ENCODE peak calls at places on chromosomes 4 and X, in four cellular contexts. S is K562, F is H1, O is HepG2. J is an unnamed sample.

GRCh38 chr4:15436515-15436914 is 8.7 kb downstream of the C1QTNF7 start:
- DNase-seq in F (no peak), O (no peak), S (no peak), J (no peak)

GRCh38 chr4:16102356-16102755 is 18.5 kb upstream of the PROM1 start:
- DNase-seq in S (no peak), O (no peak), F (no peak), J (no peak)

GRCh38 chr4:25527044-25527443 is 128.6 kb upstream of the SLC34A2 start:
- DNase-seq in O (no peak), F (no peak), S (no peak), J (no peak)

GRCh38 chr4:51858605-51859211 is 15.8 kb downstream of the DCUN1D4 start:
- DNase-seq in S (no peak), O (no peak), F (no peak), J (no peak)

GRCh38 chr4:148926861-148927260 is 484.6 kb upstream of the NR3C2 start:
- DNase-seq in F (no peak), O (no peak), S (no peak), J (no peak)

GRCh38 chr4:99790796-99791617 is 25.6 kb upstream of the DAPP1 start:
- DNase-seq in O (no peak), S (no peak), F (no peak), J (no peak)

GRCh38 chr4:103046416-103047290 is 27.1 kb upstream of the SLC9B1 start:
- DNase-seq in O (peak; percentile 50), S (peak; percentile 63), F (no peak), J (peak; percentile 19)

GRCh38 chr4:144178414-144178813 is 37.9 kb upstream of the GYPA start:
- DNase-seq in F (no peak), O (no peak), S (no peak), J (no peak)

GRCh38 chr4:75916091-75916661 is 13.9 kb upstream of the PPEF2 start:
- DNase-seq in S (peak; percentile 43), O (peak; percentile 25), F (no peak), J (peak; percentile 13)
- TF ChIP-seq POLR2AphosphoS5 in S (no peak), O (no peak), F (no peak), J (no peak)

DNA sequence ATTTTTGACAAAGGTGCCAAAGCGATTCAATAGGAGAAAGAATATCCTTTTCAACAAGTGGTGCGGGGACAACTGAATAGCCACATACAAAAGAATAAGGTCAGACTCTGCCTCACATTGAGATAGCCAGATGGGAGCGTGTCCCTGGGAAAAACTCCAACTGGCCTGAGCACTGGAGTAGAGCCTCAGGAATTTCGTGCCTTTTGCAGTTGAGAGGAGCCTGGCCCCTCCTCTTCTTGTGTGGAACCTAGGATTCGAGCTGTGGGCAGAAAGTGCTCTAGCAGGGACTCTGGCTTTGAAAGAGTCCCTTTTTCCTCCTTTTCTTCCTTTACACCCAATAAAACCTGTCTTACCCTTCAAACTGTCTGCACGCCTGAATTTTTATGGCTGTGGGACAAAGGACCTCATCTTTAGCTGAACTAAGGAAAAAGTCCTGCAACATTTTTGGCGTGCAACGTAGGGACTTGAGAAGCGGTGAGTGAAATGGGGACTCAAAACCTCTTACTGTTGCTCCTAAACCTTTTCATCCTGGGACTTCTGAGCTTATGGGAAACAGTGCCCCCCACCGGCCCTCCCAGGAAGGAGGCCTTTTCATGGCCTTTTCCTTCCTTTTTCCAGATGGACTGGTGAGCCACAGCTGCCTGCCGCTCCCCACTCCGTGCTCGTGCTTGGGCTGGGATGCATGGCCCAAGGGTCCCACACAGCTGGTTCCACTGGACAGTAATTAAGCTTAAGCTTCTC is 68.6 kb downstream of the BMP15 start:
- DNase-seq in S (no peak), F (no peak), O (no peak), J (no peak)
- TF ChIP-seq FOSL1 in S (no peak), F (no peak), O (no peak), J (no peak)

GRCh38 chr4:2510351-2511259 is 25.8 kb upstream of the FAM193A start:
- DNase-seq in O (no peak), F (no peak), S (peak; percentile 8), J (no peak)

GRCh38 chr4:2511645-2512131 is 24.8 kb upstream of the FAM193A start:
- DNase-seq in S (peak; percentile 24), O (no peak), F (no peak), J (no peak)

GRCh38 chr4:2503809-2504208 is 32.6 kb upstream of the FAM193A start:
- DNase-seq in O (no peak), S (no peak), F (no peak), J (no peak)

GRCh38 chr4:2507855-2508254 is 28.6 kb upstream of the FAM193A start:
- DNase-seq in S (no peak), O (no peak), F (no peak), J (no peak)

DNA sequence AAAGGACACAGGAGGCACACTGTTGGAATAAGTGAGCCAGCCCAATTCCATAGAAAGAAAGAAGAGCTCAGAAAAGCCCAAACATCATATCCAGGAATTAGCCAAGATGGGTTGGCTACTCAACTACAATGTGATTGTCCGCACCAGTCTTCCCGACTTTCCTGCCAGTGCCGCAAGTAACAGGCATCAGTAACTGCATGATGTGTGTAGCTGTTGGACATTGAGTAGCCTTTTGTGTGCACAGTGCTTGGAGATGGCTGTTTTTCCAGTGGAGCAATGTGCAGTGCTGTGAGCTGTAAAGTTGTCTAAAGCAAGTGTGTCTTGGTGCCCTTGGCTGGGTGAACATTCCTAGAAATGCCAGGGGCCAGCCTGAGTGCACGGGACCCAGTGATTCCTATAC is 29.2 kb upstream of the FAM193A start:
- DNase-seq in S (no peak), O (no peak), F (no peak), J (no peak)
- TF ChIP-seq POLR2AphosphoS5 in S (no peak), O (no peak), F (no peak), J (no peak)

GRCh38 chr4:173545440-173545839 is 15.4 kb upstream of the HAND2 start:
- DNase-seq in O (no peak), F (no peak), S (no peak), J (no peak)

GRCh38 chr4:173538903-173539445 is 8.9 kb upstream of the HAND2 start:
- DNase-seq in F (no peak), O (no peak), S (no peak), J (no peak)

GRCh38 chr4:173539986-173540385 is 10.0 kb upstream of the HAND2 start:
- DNase-seq in O (no peak), S (no peak), F (no peak), J (no peak)

GRCh38 chr4:173546776-173547175 is 16.7 kb upstream of the HAND2 start:
- DNase-seq in S (no peak), O (no peak), F (no peak), J (no peak)

DNA sequence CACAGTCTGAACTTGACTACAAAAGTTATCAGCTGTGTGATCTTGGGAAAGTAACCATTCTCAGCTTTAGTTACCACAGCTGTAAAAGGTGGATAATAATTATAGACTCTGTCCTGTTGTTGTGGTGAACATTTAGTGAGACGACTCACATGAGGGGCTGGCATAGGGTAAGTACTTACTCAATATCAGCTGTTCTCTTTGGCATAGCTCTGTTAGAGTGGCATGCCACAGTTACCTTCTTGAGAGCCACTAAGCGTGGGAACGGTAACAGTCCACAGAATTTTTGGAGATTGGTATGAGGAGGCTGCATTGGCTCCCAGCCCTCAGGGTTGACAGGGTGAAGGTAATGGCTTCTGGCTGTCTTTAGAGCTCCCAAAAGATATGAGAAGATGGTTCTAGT is 13.2 kb upstream of the HAND2 start:
- DNase-seq in O (no peak), S (no peak), F (no peak), J (no peak)
- TF ChIP-seq FOSL1 in O (no peak), S (no peak), F (no peak), J (no peak)

GRCh38 chr4:153153339-153153851 is 50.8 kb upstream of the TRIM2 start:
- DNase-seq in O (no peak), S (no peak), F (peak; percentile 77), J (no peak)

GRCh38 chr4:153152453-153153338 is 51.5 kb upstream of the TRIM2 start:
- DNase-seq in S (no peak), F (peak; percentile 71), O (no peak), J (no peak)

GRCh38 chr4:153154010-153154975 is 50.0 kb upstream of the TRIM2 start:
- DNase-seq in F (no peak), O (no peak), S (no peak), J (no peak)

GRCh38 chr4:153148796-153149195 is 55.4 kb upstream of the TRIM2 start:
- DNase-seq in S (no peak), O (no peak), F (no peak), J (no peak)

GRCh38 chr4:153151535-153152452 is 52.4 kb upstream of the TRIM2 start:
- DNase-seq in F (peak; percentile 95), S (peak; percentile 48), O (no peak), J (no peak)
- TF ChIP-seq POLR2AphosphoS5 in F (no peak), S (no peak), O (no peak), J (no peak)

DNA sequence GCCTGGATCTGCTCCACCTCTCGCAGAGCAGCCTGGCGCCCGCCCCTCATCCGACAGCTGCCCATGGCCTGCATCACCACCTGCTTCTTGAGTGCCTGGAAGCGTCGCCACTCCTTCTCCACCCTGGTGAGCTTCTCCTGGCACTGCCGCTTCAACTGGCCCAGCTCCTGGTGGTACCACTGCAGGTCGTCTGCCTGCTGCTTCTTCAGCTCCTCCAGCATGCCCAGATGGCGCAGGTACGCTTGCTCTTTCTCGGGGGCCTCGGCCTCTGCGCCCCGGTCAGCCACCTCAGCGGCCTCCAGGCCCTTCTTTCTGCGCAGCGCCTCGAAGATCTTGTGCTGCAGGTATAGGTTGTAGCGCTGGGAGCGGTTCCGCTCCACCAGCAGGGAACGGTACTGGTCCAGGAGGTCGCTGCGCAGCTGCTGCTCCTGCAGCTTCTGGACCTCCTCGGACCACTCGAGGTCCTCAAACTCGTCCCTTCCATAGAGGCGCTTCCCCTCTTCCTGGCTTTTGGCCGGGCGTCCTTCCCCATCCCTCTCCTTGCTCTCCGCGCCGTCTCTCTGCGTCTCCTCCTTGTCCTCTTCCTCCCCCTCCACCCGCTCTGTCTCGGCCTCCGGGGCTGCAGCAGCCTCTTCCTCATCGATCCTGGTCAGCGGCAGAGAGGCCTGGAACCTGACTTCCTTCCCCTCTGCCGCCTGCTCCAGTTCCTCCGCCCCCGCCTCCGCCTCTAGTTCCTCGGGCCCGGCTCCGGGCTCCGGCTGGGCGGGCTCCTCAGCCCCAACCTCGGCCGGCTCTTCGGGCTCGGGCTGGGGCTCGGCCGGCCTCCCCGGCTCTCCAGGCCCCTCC is 1.1 kb upstream of the TADA2B start:
- DNase-seq in O (no peak), F (no peak), S (peak; percentile 56), J (no peak)
- TF ChIP-seq FOSL1 in O (no peak), F (no peak), S (no peak), J (no peak)